ENCODE peak calls at places on chromosomes 11 and 22, in four cellular contexts. O is AG09319, E is GM13977, Y is upper lobe of right lung. G is an unnamed sample.

GRCh38 chr11:30560345-30561106 is 25.6 kb downstream of the MPPED2 start:
- DNase-seq in O (no peak), E (no peak), Y (no peak), G (no peak)

GRCh38 chr22:27311666-27312566 is 489.6 kb downstream of the MN1 start:
- DNase-seq in O (no peak), E (no peak), Y (no peak), G (no peak)

GRCh38 chr11:36308577-36308976 is 12.5 kb downstream of the PRR5L start:
- DNase-seq in O (no peak), E (no peak), Y (no peak), G (no peak)

GRCh38 chr11:75475767-75476650 is 43.0 kb upstream of the KLHL35 start:
- DNase-seq in O (no peak), E (no peak), Y (no peak), G (no peak)

GRCh38 chr11:15707971-15708370 is 593.2 kb downstream of the INSC start:
- DNase-seq in O (peak), E (no peak), Y (no peak), G (peak)

GRCh38 chr22:49158741-49159564 is 668.7 kb downstream of the BRD1 start:
- DNase-seq in O (no peak), E (no peak), Y (peak), G (no peak)

GRCh38 chr11:27248430-27249207 is 114.4 kb downstream of the CCDC34 start:
- DNase-seq in O (no peak), E (no peak), Y (no peak), G (no peak)

GRCh38 chr11:61497876-61498275 is 10.7 kb upstream of the LRRC10B start:
- DNase-seq in O (no peak), E (no peak), Y (no peak), G (no peak)

GRCh38 chr11:44484211-44484610 is 81.3 kb upstream of the CD82 start:
- DNase-seq in O (no peak), E (peak), Y (no peak), G (no peak)

GRCh38 chr11:76683496-76684095 is 13.0 kb upstream of the LRRC32 start:
- DNase-seq in O (no peak), E (no peak), Y (no peak), G (no peak)

GRCh38 chr22:50713571-50714056 is 24.4 kb upstream of the ACR start:
- DNase-seq in O (no peak), E (no peak), Y (no peak), G (no peak)

GRCh38 chr11:20840341-20840740 is 171.0 kb downstream of the NELL1 start:
- DNase-seq in O (no peak), E (no peak), Y (no peak), G (no peak)

GRCh38 chr11:62472063-62472884 is 53.4 kb downstream of the SCGB1A1 start:
- DNase-seq in O (no peak), E (no peak), Y (no peak), G (no peak)

DNA sequence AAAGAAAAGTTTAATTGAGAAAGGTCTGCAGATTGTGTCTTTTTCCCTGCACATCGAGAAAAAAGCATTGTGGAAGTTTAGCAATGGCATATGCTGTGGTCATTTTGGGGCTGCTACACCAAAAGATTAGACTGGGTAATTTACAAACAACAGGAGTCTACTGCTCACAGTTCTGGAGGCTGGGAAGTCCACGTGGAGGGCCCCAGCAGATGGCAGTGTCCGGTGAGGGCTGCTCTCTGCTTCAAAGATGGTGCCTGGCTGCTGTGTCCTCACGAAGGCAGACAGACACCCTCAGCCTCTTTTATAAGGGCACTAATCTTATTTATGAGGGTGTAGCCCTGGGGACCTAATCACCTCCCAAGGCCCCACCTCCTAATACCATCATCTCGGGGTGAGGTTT is 21.1 kb downstream of the PHF21B start:
- DNase-seq in O (no peak), E (no peak), Y (no peak), G (no peak)
- TF ChIP-seq CTCF in O (no peak), E (no peak), Y (no peak), G (peak)

GRCh38 chr11:122023614-122024250 is 92.3 kb downstream of the BLID start:
- DNase-seq in O (no peak), E (no peak), Y (no peak), G (no peak)
- TF ChIP-seq CTCF in O (no peak), E (no peak), Y (no peak), G (peak)

GRCh38 chr22:45867118-45867905 is 109.7 kb downstream of the WNT7B start:
- DNase-seq in O (no peak), E (no peak), Y (peak), G (no peak)
- TF ChIP-seq CTCF in O (peak), E (peak), Y (peak), G (peak)

GRCh38 chr22:45731041-45731797 is 59.6 kb downstream of the ATXN10 start:
- DNase-seq in O (no peak), E (no peak), Y (no peak), G (no peak)

GRCh38 chr22:45726081-45726480 is 54.4 kb downstream of the ATXN10 start:
- DNase-seq in O (no peak), E (no peak), Y (no peak), G (no peak)

GRCh38 chr22:45735273-45735672 is 63.6 kb downstream of the ATXN10 start:
- DNase-seq in O (no peak), E (no peak), Y (no peak), G (no peak)

GRCh38 chr22:45731798-45732495 is 60.3 kb downstream of the ATXN10 start:
- DNase-seq in O (no peak), E (no peak), Y (no peak), G (no peak)
- TF ChIP-seq CTCF in O (peak), E (peak), Y (peak), G (peak)